ENCODE peak calls at places on chromosomes 12 and 14, in ten cellular contexts. H is breast epithelium, N is AG09309, A is PC-3, C is neural progenitor cell, O is lung, V is ovary, S is right lobe of liver, E is psoas muscle, G is upper lobe of right lung. I is an unnamed sample.

GRCh38 chr14:105099778-105100177 is 34.5 kb upstream of the GPR132 start:
- DNase-seq in N (no peak), V (no peak), S (no peak), E (no peak), C (no peak), A (no peak), O (no peak), H (no peak), G (no peak), I (no peak)

GRCh38 chr14:51564986-51565604 is 86.6 kb upstream of the FRMD6 start:
- DNase-seq in S (no peak), N (no peak), H (peak; percentile 86), E (no peak), O (no peak), G (no peak), A (peak; percentile 95), V (no peak), C (peak; percentile 9), I (no peak)

GRCh38 chr12:114163766-114164165 is 197.6 kb upstream of the RBM19 start:
- DNase-seq in N (peak; percentile 89), A (peak; percentile 78), G (no peak), H (no peak), O (no peak), E (no peak), V (no peak), S (no peak), C (no peak), I (no peak)

GRCh38 chr14:75985618-75986438 is at the start of gene IFT43:
- DNase-seq in O (peak; percentile 94), H (peak; percentile 86), N (no peak), S (peak; percentile 93), A (peak; percentile 72), G (peak; percentile 97), V (peak; percentile 94), E (peak; percentile 94), C (peak; percentile 87), I (peak; percentile 85)

GRCh38 chr12:96501139-96501741 is 11.9 kb downstream of the CFAP54 start:
- DNase-seq in V (no peak), H (peak; percentile 41), N (no peak), C (no peak), G (no peak), E (no peak), O (peak; percentile 31), A (peak; percentile 85), S (peak; percentile 27), I (no peak)

GRCh38 chr14:37060496-37061260 is 111.7 kb downstream of the SLC25A21 start:
- DNase-seq in A (no peak), O (no peak), E (no peak), V (no peak), C (no peak), G (no peak), N (no peak), H (no peak), S (no peak), I (no peak)

GRCh38 chr14:59829941-59830734 is 40.4 kb downstream of the RTN1 start:
- DNase-seq in C (no peak), N (no peak), A (peak; percentile 44), H (no peak), V (no peak), O (no peak), E (no peak), S (no peak), G (no peak), I (no peak)

GRCh38 chr12:57490126-57490525 is 2.3 kb downstream of the MARS1 start:
- DNase-seq in C (no peak), S (no peak), V (no peak), H (no peak), E (no peak), O (no peak), A (no peak), N (no peak), G (no peak), I (no peak)

GRCh38 chr12:102528111-102528510 is 47.7 kb upstream of the IGF1 start:
- DNase-seq in O (no peak), S (no peak), H (no peak), G (no peak), A (no peak), C (no peak), E (no peak), V (no peak), N (no peak), I (no peak)

GRCh38 chr12:114131824-114132223 is 165.7 kb upstream of the RBM19 start:
- DNase-seq in E (no peak), O (no peak), A (no peak), V (no peak), C (no peak), H (no peak), N (no peak), G (no peak), S (no peak), I (no peak)

GRCh38 chr12:105221588-105222325 is 14.2 kb downstream of the APPL2 start:
- DNase-seq in O (no peak), E (no peak), G (no peak), V (no peak), A (no peak), H (no peak), S (no peak), C (no peak), N (no peak), I (no peak)

GRCh38 chr14:82642425-82642824 is 1108.8 kb upstream of the SEL1L start:
- DNase-seq in H (no peak), O (no peak), S (no peak), C (peak; percentile 73), E (no peak), V (no peak), A (peak; percentile 3), G (peak; percentile 68), N (no peak), I (peak; percentile 65)

GRCh38 chr14:67623114-67623513 is 3.4 kb downstream of the ARG2 start:
- DNase-seq in G (no peak), E (no peak), N (no peak), A (peak; percentile 57), C (no peak), V (no peak), H (no peak), S (no peak), O (no peak), I (no peak)

GRCh38 chr14:98167253-98167652 is 1104.7 kb downstream of the BCL11B start:
- DNase-seq in O (no peak), H (no peak), C (no peak), N (no peak), E (no peak), V (no peak), G (no peak), S (no peak), A (no peak), I (no peak)

GRCh38 chr14:98160901-98161300 is 1111.1 kb downstream of the BCL11B start:
- DNase-seq in H (no peak), E (no peak), V (no peak), N (no peak), C (no peak), S (no peak), G (no peak), O (no peak), A (no peak), I (no peak)

GRCh38 chr14:98162829-98163228 is 1109.2 kb downstream of the BCL11B start:
- DNase-seq in V (no peak), A (no peak), S (no peak), E (no peak), O (no peak), G (no peak), C (no peak), H (no peak), N (no peak), I (no peak)

GRCh38 chr14:98161366-98161765 is 1110.6 kb downstream of the BCL11B start:
- DNase-seq in V (no peak), N (no peak), G (no peak), C (no peak), A (no peak), E (no peak), S (no peak), H (peak; percentile 39), O (no peak), I (no peak)

DNA sequence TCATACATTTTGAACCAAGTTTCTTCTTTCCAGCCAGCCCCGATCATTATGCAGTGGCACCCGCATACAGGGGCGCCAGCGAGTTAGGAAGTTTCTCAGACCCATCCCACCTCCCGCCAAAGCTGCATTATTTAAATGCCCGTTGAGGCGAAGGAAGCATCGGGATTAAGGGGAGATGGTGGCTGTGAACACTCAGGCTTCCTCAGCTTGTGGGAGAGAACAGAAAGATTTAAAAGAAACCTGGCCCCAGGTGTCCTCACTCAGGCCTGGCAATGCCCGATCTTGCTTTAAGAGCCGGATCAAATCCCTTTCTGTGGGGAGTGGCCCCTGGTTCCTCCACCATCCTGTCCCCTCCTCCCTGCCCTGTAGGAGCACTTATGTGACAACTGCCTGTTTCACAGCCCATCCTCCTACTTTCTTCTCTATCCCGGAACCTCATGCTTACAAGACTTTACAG is 1108.7 kb downstream of the BCL11B start:
- DNase-seq in A (no peak), N (no peak), E (no peak), H (no peak), V (no peak), C (peak; percentile 48), S (no peak), O (no peak), G (no peak), I (no peak)
- TF ChIP-seq CTCF in A (no peak), N (no peak), E (no peak), H (no peak), V (no peak), C (peak; percentile 14), S (no peak), O (no peak), G (no peak), I (no peak)

DNA sequence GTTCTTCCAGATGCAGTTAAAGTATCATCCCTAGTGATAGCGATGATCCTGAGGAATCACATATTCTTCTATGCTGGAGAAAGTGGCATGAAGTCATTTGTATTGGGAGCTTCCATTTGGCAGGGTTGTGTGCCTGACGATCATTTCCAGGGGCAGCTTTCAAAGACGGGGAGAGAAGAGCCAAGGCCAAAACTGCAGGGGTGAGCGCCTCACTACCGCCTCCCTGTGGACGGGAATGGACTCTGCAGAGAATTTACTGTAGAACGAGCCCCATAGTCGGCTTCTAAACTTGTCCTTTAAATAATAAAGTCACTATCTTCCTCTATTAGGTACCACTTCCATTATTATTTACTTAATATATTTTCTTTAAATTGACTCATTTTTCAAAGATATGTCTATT is 555.9 kb upstream of the TMEM132C start:
- DNase-seq in V (no peak), G (no peak), O (no peak), E (no peak), S (no peak), H (no peak), N (no peak), C (peak; percentile 17), A (no peak), I (no peak)
- TF ChIP-seq CTCF in V (no peak), G (no peak), O (no peak), E (no peak), S (no peak), H (no peak), N (peak; percentile 58), C (peak; percentile 69), A (peak; percentile 77), I (peak; percentile 41)

GRCh38 chr12:47438175-47438574 is 267.7 kb downstream of the RPAP3 start:
- DNase-seq in E (no peak), S (no peak), H (no peak), G (no peak), A (no peak), C (no peak), O (no peak), V (no peak), N (no peak), I (no peak)
- TF ChIP-seq CTCF in E (no peak), S (no peak), H (no peak), G (no peak), A (no peak), C (no peak), O (no peak), V (no peak), N (no peak), I (no peak)

GRCh38 chr14:63544641-63545234 is 1.6 kb upstream of the PPP2R5E start:
- DNase-seq in A (peak; percentile 52), S (no peak), N (no peak), H (no peak), O (no peak), E (no peak), C (no peak), G (no peak), V (no peak), I (no peak)
- TF ChIP-seq CTCF in A (peak; percentile 74), S (peak; percentile 44), N (peak; percentile 69), H (no peak), O (peak; percentile 10), E (peak; percentile 42), C (peak; percentile 30), G (peak; percentile 38), V (peak; percentile 24), I (no peak)

I was measured in nephron progenitor cell.